ENCODE peak calls at places on chromosomes 6 and 20, in four cellular contexts. H is GM12864; S is CD4-positive, alpha-beta T cell; T is cardiac fibroblast. L is an unnamed sample.

GRCh38 chr20:23047738-23048214 is 1.7 kb downstream of the THBD start:
- DNase-seq in H (no peak), S (no peak), T (no peak), L (no peak)

GRCh38 chr20:41030536-41031242 is 2.1 kb downstream of the TOP1 start:
- DNase-seq in H (no peak), S (no peak), T (peak), L (peak)

GRCh38 chr6:70575899-70576298 is 9.2 kb downstream of the SDHAF4 start:
- DNase-seq in H (no peak), S (no peak), T (no peak), L (no peak)

GRCh38 chr20:37955511-37955910 is 52.6 kb downstream of the VSTM2L start:
- DNase-seq in H (no peak), S (no peak), T (no peak), L (no peak)

GRCh38 chr6:89273816-89274215 is 41.3 kb downstream of the GABRR2 start:
- DNase-seq in H (no peak), S (no peak), T (no peak), L (no peak)

GRCh38 chr6:33197431-33198048 is 2.9 kb downstream of the RXRB start:
- DNase-seq in H (no peak), S (no peak), T (peak), L (peak)

GRCh38 chr20:6157345-6157744 is 34.5 kb upstream of the FERMT1 start:
- DNase-seq in H (no peak), S (no peak), T (peak), L (no peak)

GRCh38 chr20:39190666-39191570 is 228.8 kb downstream of the DHX35 start:
- DNase-seq in H (no peak), S (no peak), T (peak), L (no peak)

GRCh38 chr6:7975764-7976146 is 65.2 kb upstream of the TXNDC5 start:
- DNase-seq in H (no peak), S (no peak), T (peak), L (no peak)

GRCh38 chr20:41594514-41595322 is 23.5 kb downstream of the CHD6 start:
- DNase-seq in H (no peak), S (no peak), T (no peak), L (no peak)

GRCh38 chr6:96065211-96065610 is 49.4 kb downstream of the FUT9 start:
- DNase-seq in H (no peak), S (no peak), T (no peak), L (no peak)

GRCh38 chr20:59010321-59010994 is 3.4 kb upstream of the CTSZ start:
- DNase-seq in H (no peak), S (no peak), T (no peak), L (no peak)

GRCh38 chr20:10919549-10920140 is 245.8 kb upstream of the JAG1 start:
- DNase-seq in H (no peak), S (no peak), T (peak), L (no peak)

GRCh38 chr6:170067923-170068360 is 222.9 kb downstream of the DLL1 start:
- DNase-seq in H (no peak), S (no peak), T (no peak), L (no peak)

GRCh38 chr6:116511424-116512131 is at the start of gene CALHM5:
- DNase-seq in H (no peak), S (no peak), T (peak), L (no peak)

GRCh38 chr20:35134900-35135299 is 12.2 kb downstream of the EDEM2 start:
- DNase-seq in H (no peak), S (no peak), T (peak), L (no peak)

GRCh38 chr6:81766482-81767069 is 14.1 kb upstream of the TENT5A start:
- DNase-seq in H (no peak), S (no peak), T (peak), L (no peak)

GRCh38 chr20:50992733-50993457 is 30.0 kb downstream of the KCNG1 start:
- DNase-seq in H (peak), S (no peak), T (peak), L (peak)

GRCh38 chr20:44008806-44009678 is 94.4 kb downstream of the TOX2 start:
- DNase-seq in H (no peak), S (no peak), T (no peak), L (no peak)

GRCh38 chr6:42251911-42252637 is 34.4 kb upstream of the MRPS10 start:
- DNase-seq in H (no peak), S (no peak), T (peak), L (no peak)

GRCh38 chr20:33789109-33789857 is 21.9 kb upstream of the CHMP4B start:
- DNase-seq in H (no peak), S (no peak), T (peak), L (no peak)

GRCh38 chr20:848218-848617 is 14.7 kb downstream of the FAM110A start:
- DNase-seq in H (no peak), S (no peak), T (no peak), L (no peak)

GRCh38 chr20:40073535-40074111 is 615.4 kb downstream of the MAFB start:
- DNase-seq in H (no peak), S (no peak), T (no peak), L (no peak)

GRCh38 chr20:10492844-10493243 is 57.7 kb downstream of the SLX4IP start:
- DNase-seq in H (no peak), S (no peak), T (no peak), L (no peak)

GRCh38 chr20:38724603-38725457 is 544 bp downstream of the SLC32A1 start:
- DNase-seq in H (no peak), S (no peak), T (no peak), L (peak)

DNA sequence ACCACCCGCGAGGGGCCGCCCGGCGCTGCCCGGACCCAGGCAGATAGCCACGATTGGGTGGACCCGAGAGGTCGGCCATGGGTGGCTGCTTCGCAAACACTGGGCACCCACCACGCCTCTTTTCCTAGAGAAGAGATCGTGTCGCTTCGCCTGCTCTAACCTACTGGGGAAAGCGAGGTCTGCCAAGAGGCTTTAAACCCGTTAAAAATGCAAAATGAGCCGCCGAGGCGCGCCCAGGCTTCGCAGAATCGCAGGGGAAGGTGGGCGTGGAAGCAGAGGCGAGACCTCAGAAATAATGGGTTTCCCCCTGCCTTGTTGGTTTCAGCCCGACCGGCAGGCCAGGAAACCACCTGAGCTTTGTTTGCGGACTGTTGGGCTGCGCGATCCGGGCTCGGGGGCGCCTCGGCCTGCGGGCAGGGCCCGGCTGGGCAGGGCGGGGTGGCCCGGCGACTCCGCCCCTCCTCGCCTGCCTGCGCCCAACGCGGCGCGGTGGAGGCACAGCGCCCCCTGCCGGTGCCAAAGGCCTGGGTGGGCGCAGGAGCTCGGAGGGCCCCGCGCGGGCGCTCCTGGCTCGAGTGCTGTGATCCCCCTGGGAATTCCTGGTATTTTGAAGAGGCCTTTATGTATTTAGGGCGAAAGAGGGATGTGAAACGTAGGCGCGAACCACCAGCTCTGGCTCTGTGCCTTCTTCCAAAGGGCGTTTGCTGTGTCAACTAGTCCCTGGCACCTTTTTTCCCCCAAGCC is 1.6 kb downstream of the MARCKS start:
- DNase-seq in H (peak), S (peak), T (peak), L (peak)
- TF ChIP-seq CTCF in H (peak), S (peak), T (peak), L (peak)

GRCh38 chr6:108027054-108027453 is 47.5 kb downstream of the OSTM1 start:
- DNase-seq in H (no peak), S (no peak), T (no peak), L (no peak)
- TF ChIP-seq CTCF in H (no peak), S (no peak), T (no peak), L (no peak)

GRCh38 chr20:25696384-25697131 is at the start of gene ZNF337:
- DNase-seq in H (peak), S (peak), T (peak), L (peak)
- TF ChIP-seq CTCF in H (peak), S (no peak), T (no peak), L (peak)

GRCh38 chr6:36121752-36122494 is 8.4 kb upstream of the MAPK13 start:
- DNase-seq in H (no peak), S (no peak), T (no peak), L (no peak)

GRCh38 chr6:36125575-36125974 is 4.7 kb upstream of the MAPK13 start:
- DNase-seq in H (no peak), S (no peak), T (no peak), L (no peak)

GRCh38 chr6:36122495-36123269 is 7.6 kb upstream of the MAPK13 start:
- DNase-seq in H (no peak), S (no peak), T (no peak), L (no peak)

GRCh38 chr6:36124881-36125280 is 5.4 kb upstream of the MAPK13 start:
- DNase-seq in H (no peak), S (no peak), T (no peak), L (no peak)

DNA sequence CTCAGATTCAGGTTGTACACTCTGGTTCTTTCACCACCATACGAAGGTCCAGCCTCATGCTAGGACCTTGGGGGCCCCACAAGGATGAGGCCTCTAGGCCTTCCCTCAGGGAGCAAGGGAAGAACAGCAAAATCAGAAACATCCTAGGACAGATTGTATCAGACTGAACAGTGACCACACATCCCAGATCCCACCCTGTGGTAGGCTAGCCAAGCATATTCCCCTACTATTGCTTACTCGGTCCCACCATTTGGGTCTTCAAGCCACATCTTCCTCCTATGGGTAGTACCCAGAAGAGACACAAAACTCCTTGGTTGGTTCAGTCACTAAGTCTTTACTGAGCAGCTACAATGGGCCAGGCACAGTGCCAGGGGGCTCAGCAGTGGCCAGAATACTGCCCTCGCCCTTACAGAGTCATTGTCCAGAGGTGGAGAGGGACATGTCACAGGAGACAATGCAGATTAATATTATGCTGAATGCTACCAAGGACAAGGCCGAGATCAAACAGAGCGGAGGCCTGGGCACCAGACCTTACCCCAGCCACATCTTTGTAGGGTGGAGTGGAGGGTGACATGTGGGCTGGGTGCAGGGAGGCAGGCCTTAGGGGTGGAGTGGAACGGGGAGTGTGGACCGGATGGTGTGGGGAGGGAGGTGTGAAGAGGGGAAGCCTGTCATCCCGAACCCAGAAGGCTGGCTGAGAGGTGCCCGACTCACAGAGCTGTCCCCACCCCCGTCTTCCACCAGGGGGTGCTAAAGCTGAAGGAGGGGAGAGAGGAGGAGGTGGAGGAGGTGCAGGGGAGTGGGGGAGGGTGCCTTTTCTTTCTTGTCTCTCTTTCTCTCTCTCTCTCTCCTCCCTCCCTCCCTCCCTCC is 6.8 kb upstream of the MAPK13 start:
- DNase-seq in H (peak), S (peak), T (peak), L (peak)
- TF ChIP-seq CTCF in H (peak), S (peak), T (peak), L (peak)

GRCh38 chr6:90940812-90941481 is 354.1 kb upstream of the MAP3K7 start:
- DNase-seq in H (peak), S (no peak), T (peak), L (peak)
- TF ChIP-seq CTCF in H (peak), S (peak), T (peak), L (peak)

DNA sequence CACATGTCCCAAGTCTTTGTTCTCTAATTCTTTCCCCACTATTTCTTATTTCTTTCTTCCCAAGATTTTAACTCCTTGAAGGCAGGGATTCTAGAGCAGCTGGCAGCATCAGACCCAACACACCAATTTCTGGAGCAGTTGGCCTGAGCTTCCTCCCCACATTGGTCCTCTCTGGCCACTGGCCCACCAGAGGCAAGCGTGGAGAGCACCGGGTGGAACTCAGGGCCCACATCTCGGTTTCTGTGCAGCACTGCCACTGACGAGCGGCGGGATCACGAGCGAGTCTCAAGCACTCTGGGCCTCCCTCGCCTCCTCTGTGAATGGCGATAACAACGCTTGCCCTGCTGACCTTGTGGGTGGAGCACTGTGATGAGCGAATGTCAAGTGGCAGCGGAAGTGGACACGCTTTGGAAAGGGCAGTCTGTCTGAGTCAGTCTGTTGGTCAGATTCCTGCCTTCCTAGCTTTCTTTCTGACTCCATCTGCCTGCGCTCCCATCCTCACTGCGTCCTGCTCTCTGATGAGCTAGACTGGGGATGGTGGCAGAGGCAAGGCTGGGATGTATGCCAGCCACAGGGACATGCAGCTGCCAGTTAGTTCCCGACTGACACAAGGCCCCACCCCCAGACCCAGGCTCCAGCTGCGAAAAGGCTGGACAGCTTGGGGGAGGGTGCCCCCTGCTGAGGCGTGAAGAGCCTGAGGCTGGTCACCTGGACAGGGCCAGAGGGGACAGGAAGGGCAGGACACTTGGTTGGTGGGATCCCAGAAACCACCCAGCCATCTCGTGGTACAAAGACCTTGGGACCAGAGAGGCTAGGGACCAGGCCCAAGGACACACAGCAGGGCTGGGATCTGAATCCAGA is 4.5 kb upstream of the SPDEF start:
- DNase-seq in H (no peak), S (no peak), T (peak), L (no peak)
- TF ChIP-seq CTCF in H (no peak), S (no peak), T (no peak), L (peak)